ENCODE peak calls at places on chromosomes 11 and 22, in five cellular contexts. Y, R, X, J and K are unnamed samples.

GRCh38 chr11:17596310-17596669 is 49.2 kb downstream of the OTOG start:
- DNase-seq in Y (no peak), R (no peak), X (no peak), J (no peak), K (no peak)

GRCh38 chr11:769887-770641 is 7.2 kb downstream of the GATD1 start:
- DNase-seq in Y (no peak), R (no peak), X (no peak), J (no peak), K (no peak)

GRCh38 chr11:130071211-130071712 is 1.6 kb downstream of the APLP2 start:
- DNase-seq in Y (peak), R (no peak), X (no peak), J (no peak), K (peak)

GRCh38 chr22:49826603-49827306 is 918 bp downstream of the BRD1 start:
- DNase-seq in Y (no peak), R (peak), X (peak), J (peak), K (peak)

GRCh38 chr11:2691991-2692841 is 7.6 kb downstream of the KCNQ1OT1 start:
- DNase-seq in Y (no peak), R (peak), X (no peak), J (no peak), K (peak)

GRCh38 chr11:59164028-59164427 is 7.9 kb upstream of the DTX4 start:
- DNase-seq in Y (no peak), R (no peak), X (no peak), J (no peak), K (no peak)

GRCh38 chr11:12989428-12990242 is 19.5 kb upstream of the RASSF10 start:
- DNase-seq in Y (no peak), R (no peak), X (no peak), J (no peak), K (peak)

GRCh38 chr22:27476318-27476717 is 325.2 kb downstream of the MN1 start:
- DNase-seq in Y (no peak), R (no peak), X (no peak), J (no peak), K (no peak)

GRCh38 chr11:122214567-122214966 is 98.6 kb upstream of the BLID start:
- DNase-seq in Y (no peak), R (no peak), X (no peak), J (no peak), K (no peak)

GRCh38 chr11:12516387-12517110 is 139.2 kb downstream of the PARVA start:
- DNase-seq in Y (no peak), R (no peak), X (no peak), J (no peak), K (no peak)

GRCh38 chr22:19962246-19962908 is 20.8 kb upstream of the TXNRD2 start:
- DNase-seq in Y (no peak), R (peak), X (peak), J (no peak), K (peak)

GRCh38 chr11:67283490-67283963 is 5.6 kb upstream of the ANKRD13D start:
- DNase-seq in Y (no peak), R (peak), X (no peak), J (no peak), K (no peak)

GRCh38 chr11:102914238-102915043 is 39.7 kb upstream of the MMP12 start:
- DNase-seq in Y (no peak), R (peak), X (no peak), J (peak), K (peak)

GRCh38 chr11:78216571-78217287 is 28.0 kb downstream of the USP35 start:
- DNase-seq in Y (no peak), R (no peak), X (no peak), J (no peak), K (peak)

GRCh38 chr11:72777755-72778278 is 16.0 kb downstream of the STARD10 start:
- DNase-seq in Y (no peak), R (peak), X (no peak), J (no peak), K (no peak)

GRCh38 chr11:58525037-58525614 is 17.2 kb upstream of the OR5B21 start:
- DNase-seq in Y (no peak), R (no peak), X (no peak), J (no peak), K (no peak)

GRCh38 chr11:14288189-14288935 is 70.6 kb downstream of the RRAS2 start:
- DNase-seq in Y (no peak), R (no peak), X (no peak), J (no peak), K (peak)

GRCh38 chr11:117887431-117888139 is 11.1 kb upstream of the FXYD6 start:
- DNase-seq in Y (no peak), R (no peak), X (no peak), J (no peak), K (no peak)

GRCh38 chr11:35253237-35253636 is 114.3 kb downstream of the CD44 start:
- DNase-seq in Y (no peak), R (no peak), X (no peak), J (no peak), K (no peak)

GRCh38 chr22:44186737-44187136 is 6.0 kb downstream of the PARVG start:
- DNase-seq in Y (no peak), R (peak), X (no peak), J (no peak), K (no peak)

GRCh38 chr22:47060718-47061117 is 298.3 kb downstream of the TBC1D22A start:
- DNase-seq in Y (no peak), R (no peak), X (no peak), J (no peak), K (no peak)

GRCh38 chr11:119872911-119873310 is 143.9 kb upstream of the NECTIN1 start:
- DNase-seq in Y (no peak), R (no peak), X (no peak), J (no peak), K (no peak)

GRCh38 chr22:26197427-26197826 is 28.2 kb downstream of the SEZ6L start:
- DNase-seq in Y (no peak), R (no peak), X (no peak), J (no peak), K (no peak)

GRCh38 chr22:48453751-48454485 is 1373.8 kb downstream of the BRD1 start:
- DNase-seq in Y (no peak), R (no peak), X (no peak), J (no peak), K (no peak)

GRCh38 chr11:120013325-120014250 is 124.3 kb downstream of the TRIM29 start:
- DNase-seq in Y (no peak), R (peak), X (no peak), J (no peak), K (peak)

GRCh38 chr22:48883211-48883960 is 944.3 kb downstream of the BRD1 start:
- DNase-seq in Y (no peak), R (no peak), X (no peak), J (no peak), K (no peak)

GRCh38 chr22:21076907-21077625 is 31.3 kb downstream of the LRRC74B start:
- DNase-seq in Y (no peak), R (no peak), X (no peak), J (no peak), K (no peak)

GRCh38 chr22:34278121-34278520 is 357.8 kb upstream of the LARGE1 start:
- DNase-seq in Y (no peak), R (no peak), X (no peak), J (no peak), K (no peak)

GRCh38 chr11:55726715-55727324 is 46.4 kb upstream of the OR5D13 start:
- DNase-seq in Y (no peak), R (no peak), X (no peak), J (no peak), K (no peak)

GRCh38 chr11:128503231-128503991 is 83.9 kb downstream of the ETS1 start:
- DNase-seq in Y (peak), R (no peak), X (peak), J (no peak), K (peak)

GRCh38 chr11:68297812-68298658 is 14.4 kb upstream of the LRP5 start:
- DNase-seq in Y (no peak), R (peak), X (peak), J (peak), K (peak)

GRCh38 chr11:64060861-64061444 is 25.2 kb downstream of the FLRT1 start:
- DNase-seq in Y (no peak), R (no peak), X (peak), J (no peak), K (no peak)

GRCh38 chr11:67376873-67377808 is 3.7 kb upstream of the CLCF1 start:
- DNase-seq in Y (no peak), R (peak), X (no peak), J (no peak), K (no peak)

GRCh38 chr11:76701701-76702100 is 31.2 kb upstream of the LRRC32 start:
- DNase-seq in Y (no peak), R (no peak), X (no peak), J (no peak), K (no peak)

GRCh38 chr11:57979532-57980079 is 44.1 kb upstream of the OR9Q1 start:
- DNase-seq in Y (no peak), R (no peak), X (no peak), J (no peak), K (no peak)

GRCh38 chr11:65316979-65317786 is 2.5 kb downstream of the CDC42EP2 start:
- DNase-seq in Y (no peak), R (peak), X (no peak), J (peak), K (peak)